ENCODE peak calls at places on chromosome 10, in six cellular contexts. O, L, J, T, A and M are unnamed samples.

GRCh38 chr10:114396455-114396854 is 7.8 kb downstream of the AFAP1L2 start:
- DNase-seq in L (no peak), J (no peak), O (no peak), A (no peak), T (no peak), M (no peak)

GRCh38 chr10:5297466-5297865 is 67.3 kb upstream of the UCN3 start:
- DNase-seq in O (no peak), L (no peak), T (no peak), J (peak), A (no peak), M (no peak)

GRCh38 chr10:78905940-78906308 is 162.8 kb upstream of the ZMIZ1 start:
- DNase-seq in L (no peak), T (no peak), J (no peak), A (no peak), O (no peak), M (no peak)

GRCh38 chr10:21488954-21489446 is 36.5 kb downstream of the SKIDA1 start:
- DNase-seq in O (no peak), T (no peak), L (no peak), A (no peak), J (no peak), M (no peak)

GRCh38 chr10:80511984-80512634 is 25.6 kb upstream of the SH2D4B start:
- DNase-seq in A (no peak), L (no peak), J (no peak), O (no peak), T (no peak), M (no peak)

GRCh38 chr10:91682912-91683311 is 50.0 kb upstream of the PPP1R3C start:
- DNase-seq in O (peak), L (no peak), A (no peak), T (no peak), J (no peak), M (no peak)

GRCh38 chr10:77575271-77576006 is 62.2 kb downstream of the KCNMA1 start:
- DNase-seq in O (no peak), L (no peak), J (no peak), A (no peak), T (no peak), M (no peak)

GRCh38 chr10:11035318-11035920 is 17.7 kb downstream of the CELF2 start:
- DNase-seq in J (peak), T (no peak), L (no peak), O (peak), A (no peak), M (no peak)

GRCh38 chr10:100750291-100751210 is 5.2 kb downstream of the PAX2 start:
- DNase-seq in J (no peak), O (no peak), T (no peak), L (no peak), A (no peak), M (no peak)